ENCODE peak calls at places on chromosomes 6 and 20, in four cellular contexts. S is GM12878, F is A549, W is K562. N is an unnamed sample.

GRCh38 chr6:47097092-47097945 is 55.2 kb upstream of the ADGRF1 start:
- DNase-seq in S (peak), F (peak), W (peak), N (peak)

GRCh38 chr6:50819527-50819905 is 845 bp downstream of the TFAP2B start:
- DNase-seq in F (no peak), W (no peak), S (no peak), N (no peak)

GRCh38 chr20:58308680-58309527 is 611 bp upstream of the RAB22A start:
- DNase-seq in W (peak), S (no peak), F (peak), N (peak)

GRCh38 chr6:32092760-32093497 is 16.2 kb downstream of the TNXB start:
- DNase-seq in W (no peak), S (no peak), F (peak), N (peak)

GRCh38 chr6:87660226-87660886 is 41.7 kb downstream of the AKIRIN2 start:
- DNase-seq in S (no peak), F (no peak), W (no peak), N (peak)

GRCh38 chr6:105545947-105546710 is 143.2 kb upstream of the PREP start:
- DNase-seq in W (no peak), F (peak), S (no peak), N (peak)

GRCh38 chr6:155418017-155418749 is 37.5 kb downstream of the NOX3 start:
- DNase-seq in S (peak), W (no peak), F (no peak), N (peak)

GRCh38 chr6:90454835-90455427 is 131.9 kb downstream of the MAP3K7 start:
- DNase-seq in W (no peak), S (no peak), F (no peak), N (no peak)

GRCh38 chr20:19974621-19975435 is 42.3 kb upstream of the NAA20 start:
- DNase-seq in F (peak), W (no peak), S (no peak), N (peak)

GRCh38 chr6:166643907-166644590 is 17.0 kb upstream of the RPS6KA2 start:
- DNase-seq in S (no peak), W (no peak), F (no peak), N (no peak)

GRCh38 chr6:144063744-144064401 is 31.5 kb downstream of the SF3B5 start:
- DNase-seq in S (peak), W (peak), F (peak), N (no peak)

GRCh38 chr6:106782524-106783265 is 153.3 kb downstream of the QRSL1 start:
- DNase-seq in F (no peak), S (no peak), W (no peak), N (no peak)

GRCh38 chr6:138517635-138518034 is 18.3 kb upstream of the NHSL1 start:
- DNase-seq in S (no peak), F (peak), W (peak), N (peak)

GRCh38 chr6:127641905-127642304 is 64.9 kb downstream of the C6orf58 start:
- DNase-seq in W (peak), F (peak), S (no peak), N (peak)

GRCh38 chr6:25337431-25337830 is 58.3 kb downstream of the CARMIL1 start:
- DNase-seq in W (no peak), S (no peak), F (no peak), N (no peak)

GRCh38 chr20:9838378-9839295 is at the start of gene PAK5:
- DNase-seq in F (peak), S (no peak), W (peak), N (peak)

GRCh38 chr20:22652685-22653568 is 68.6 kb upstream of the FOXA2 start:
- DNase-seq in W (no peak), F (no peak), S (no peak), N (no peak)

GRCh38 chr6:27814665-27815424 is 97.4 kb downstream of the OR2B2 start:
- DNase-seq in W (no peak), F (peak), S (peak), N (peak)

GRCh38 chr6:209432-210103 is 82.7 kb upstream of the DUSP22 start:
- DNase-seq in W (peak), S (peak), F (no peak), N (no peak)

DNA sequence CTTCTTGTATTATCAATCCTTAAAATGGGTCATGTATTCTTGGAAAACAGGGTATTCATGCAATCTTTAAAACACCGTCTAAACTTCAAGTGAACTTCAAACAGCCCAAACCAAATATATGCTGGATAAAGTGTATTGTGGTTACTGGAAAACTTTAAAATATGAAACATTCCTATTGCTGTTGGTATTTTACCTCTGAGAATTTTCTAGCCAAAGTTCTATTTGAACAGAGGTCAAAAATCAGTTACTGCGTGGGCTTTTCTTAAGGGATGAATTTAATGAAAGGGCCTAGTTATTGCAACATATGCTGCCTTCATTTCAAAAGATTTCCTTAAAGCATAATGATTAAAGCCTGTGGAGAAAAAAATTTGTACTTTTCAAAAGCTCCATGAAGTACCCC is 436.0 kb downstream of the PLCB1 start:
- DNase-seq in F (no peak), W (no peak), S (no peak), N (peak)
- TF ChIP-seq ELK1 in F (no peak), W (no peak), S (no peak), N (no peak)

DNA sequence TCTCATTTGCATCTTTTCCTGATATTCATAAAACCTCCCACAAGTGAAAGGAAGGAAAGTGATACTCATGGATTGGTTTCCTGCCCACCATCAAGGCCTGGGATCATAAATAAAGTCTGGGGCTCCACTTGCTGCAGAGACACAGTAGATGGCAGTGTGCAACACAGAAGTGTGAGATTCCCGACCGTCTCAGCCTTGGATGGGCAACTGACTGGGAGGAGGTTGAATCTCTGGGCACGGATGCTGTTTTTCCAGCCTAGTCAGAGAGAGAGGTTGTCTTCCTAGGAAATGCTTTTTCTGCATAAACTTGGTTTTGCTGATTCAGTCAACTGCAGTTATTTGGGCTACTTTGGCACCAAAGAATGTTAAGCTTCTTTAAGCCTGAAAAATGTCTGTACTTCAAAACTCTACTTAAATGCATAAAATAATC is 9.9 kb upstream of the RFPL4B start:
- DNase-seq in F (peak), W (peak), S (no peak), N (peak)
- TF ChIP-seq ELK1 in F (no peak), W (no peak), S (no peak), N (no peak)

DNA sequence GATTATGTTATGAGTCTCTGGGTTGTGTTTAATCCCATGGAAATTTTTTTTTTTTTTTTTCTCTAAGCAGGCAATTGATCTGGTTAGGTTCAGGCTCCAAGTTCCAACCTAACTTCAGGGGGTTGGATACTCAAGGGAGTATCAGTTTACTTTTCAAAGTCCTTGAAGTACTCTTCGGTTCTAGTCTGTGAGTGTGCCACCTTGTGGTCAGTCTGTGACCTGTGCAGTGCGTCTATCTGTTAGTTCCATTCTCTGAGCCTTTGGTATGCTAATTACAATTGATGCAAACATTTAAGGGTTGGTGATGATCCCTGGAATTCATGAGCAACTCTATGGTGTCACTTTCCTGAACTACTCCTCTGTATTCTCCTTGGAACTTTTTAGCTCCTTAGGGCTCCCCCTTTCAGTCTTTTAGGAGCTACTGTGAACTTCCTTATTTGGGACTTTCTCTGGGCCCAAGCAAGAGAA is 342.0 kb downstream of the SOX4 start:
- DNase-seq in F (peak), S (no peak), W (peak), N (peak)
- TF ChIP-seq ELK1 in F (no peak), S (no peak), W (no peak), N (no peak)

GRCh38 chr20:41609476-41609875 is 8.7 kb downstream of the CHD6 start:
- DNase-seq in S (no peak), W (no peak), F (no peak), N (no peak)
- TF ChIP-seq ELK1 in S (no peak), W (no peak), F (no peak), N (no peak)

DNA sequence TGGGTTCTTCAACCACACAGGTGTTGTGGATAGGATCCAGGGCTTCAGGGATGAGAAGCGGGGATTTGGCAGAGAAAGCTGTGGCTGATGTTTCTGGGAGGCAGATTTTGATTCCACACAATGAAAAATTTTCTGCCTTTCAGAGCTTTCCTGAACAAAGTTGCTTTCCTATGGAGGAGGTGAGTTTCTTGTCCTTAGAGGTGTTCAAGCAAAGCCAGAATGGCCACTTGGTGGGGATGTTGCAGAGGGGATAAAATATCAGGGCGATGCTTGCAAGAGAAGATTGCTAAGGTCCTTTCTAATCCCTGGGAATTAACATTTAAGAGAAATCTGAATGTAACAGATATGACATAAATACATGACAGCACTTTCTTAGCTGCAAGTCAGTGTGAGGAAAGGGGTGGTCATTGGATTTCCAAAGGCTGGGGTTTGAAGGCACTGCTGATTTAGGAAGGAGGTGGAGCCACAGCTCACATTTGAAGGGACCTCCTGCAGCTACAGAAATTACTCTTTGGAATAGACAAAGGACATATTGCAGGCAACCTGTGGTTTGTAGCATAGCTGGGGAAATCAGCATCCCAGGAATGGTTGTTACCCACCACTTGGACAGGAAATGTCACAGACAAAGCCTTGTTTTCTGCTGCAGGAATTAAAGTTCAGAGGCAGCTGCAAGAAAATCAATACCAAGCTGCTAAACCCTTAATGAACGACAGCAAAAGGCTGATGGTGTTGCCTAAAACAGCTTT is 271.1 kb upstream of the CHD6 start:
- DNase-seq in W (peak), S (no peak), F (peak), N (no peak)
- TF ChIP-seq ELK1 in W (no peak), S (no peak), F (no peak), N (no peak)

DNA sequence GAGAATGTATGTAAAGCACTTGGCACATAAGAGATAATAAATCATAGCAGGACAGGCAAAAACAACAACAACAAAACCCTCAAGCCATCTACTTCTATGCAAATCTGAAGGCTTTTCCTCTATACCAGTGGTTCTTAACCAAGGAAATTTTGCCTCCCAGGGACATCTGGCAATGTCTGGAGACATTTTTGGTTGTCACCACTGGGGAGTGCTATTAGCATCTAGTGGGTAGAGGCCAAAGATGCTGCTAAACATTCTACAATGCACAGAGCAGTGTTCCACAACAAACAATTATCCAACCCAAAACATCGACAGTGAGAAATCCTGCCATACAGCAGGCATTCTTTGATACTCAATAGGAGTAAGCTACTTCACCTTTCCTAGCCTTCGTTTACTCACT is 28.2 kb downstream of the NDRG3 start:
- DNase-seq in F (peak), S (no peak), W (peak), N (no peak)
- TF ChIP-seq ELK1 in F (no peak), S (no peak), W (no peak), N (no peak)

DNA sequence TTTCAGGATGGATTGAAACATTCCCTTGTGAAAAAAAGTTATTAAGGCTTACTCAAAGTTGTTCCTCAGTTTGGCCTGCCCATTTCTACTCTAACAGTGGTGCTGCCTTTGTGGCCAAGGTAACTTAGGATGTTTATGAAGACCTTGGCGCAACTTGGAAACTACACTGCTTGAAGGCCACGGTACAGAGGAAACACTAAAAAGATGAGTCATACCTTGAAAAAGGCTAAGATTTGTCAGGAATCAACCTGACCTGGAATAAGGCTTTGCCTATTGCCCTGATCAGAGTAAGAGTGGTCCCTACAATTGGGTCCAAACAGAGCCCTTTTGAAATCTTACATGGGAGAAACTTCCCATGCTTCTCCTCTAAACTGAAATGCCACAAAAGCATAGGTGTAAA is 119.9 kb upstream of the MOCS1 start:
- DNase-seq in F (no peak), S (no peak), W (no peak), N (no peak)
- TF ChIP-seq ELK1 in F (no peak), S (no peak), W (no peak), N (no peak)

GRCh38 chr6:11381801-11382513 is 149.5 kb upstream of the NEDD9 start:
- DNase-seq in F (no peak), S (peak), W (no peak), N (no peak)
- TF ChIP-seq ELK1 in F (no peak), S (peak), W (no peak), N (no peak)

GRCh38 chr6:122258843-122259242 is 140.6 kb upstream of the HSF2 start:
- DNase-seq in W (no peak), S (no peak), F (no peak), N (no peak)

GRCh38 chr6:122265755-122266154 is 133.7 kb upstream of the HSF2 start:
- DNase-seq in W (no peak), S (no peak), F (no peak), N (no peak)

GRCh38 chr6:122268394-122268793 is 131.1 kb upstream of the HSF2 start:
- DNase-seq in S (no peak), W (no peak), F (no peak), N (no peak)

DNA sequence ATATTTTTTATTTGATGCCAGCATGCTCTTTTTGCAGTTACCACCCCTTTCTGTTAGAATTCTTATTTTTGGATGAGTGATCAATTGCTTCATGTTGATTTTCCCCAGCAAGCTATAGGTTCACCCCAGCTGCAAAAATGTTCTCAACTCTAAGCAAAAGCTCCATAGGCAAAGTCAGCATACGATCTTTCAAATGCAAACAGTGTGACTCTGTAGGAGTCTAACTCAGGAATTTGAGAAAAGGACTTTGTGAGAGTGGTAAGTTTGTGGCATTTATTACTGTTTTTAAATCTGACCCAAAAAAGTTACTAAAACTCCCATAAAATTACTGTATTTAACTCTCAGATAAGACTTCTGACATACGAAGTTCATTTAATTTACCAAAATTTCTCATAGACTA is 134.9 kb upstream of the HSF2 start:
- DNase-seq in F (no peak), S (no peak), W (no peak), N (no peak)
- TF ChIP-seq ELK1 in F (no peak), S (no peak), W (no peak), N (no peak)

N was measured in IMR-90.